ENCODE peak calls at places on chromosomes 13 and 19, in ten cellular contexts. K, D, R, E, J, I, A, U, V and O are unnamed samples.

GRCh38 chr13:34064456-34065205 is 246.7 kb downstream of the RFC3 start:
- DNase-seq in K (no peak), D (no peak), R (no peak), E (peak; percentile 38), J (no peak), I (no peak), A (no peak), U (no peak), V (no peak), O (no peak)

GRCh38 chr13:33483471-33483870 is 197.9 kb upstream of the STARD13 start:
- DNase-seq in K (peak; percentile 90), D (no peak), R (no peak), E (peak; percentile 63), J (no peak), I (no peak), A (no peak), U (no peak), V (no peak), O (no peak)

GRCh38 chr13:21006141-21007005 is 55.0 kb downstream of the LATS2 start:
- DNase-seq in K (no peak), D (no peak), R (no peak), E (no peak), J (no peak), I (no peak), A (no peak), U (no peak), V (no peak), O (no peak)

GRCh38 chr19:18202759-18203407 is 959 bp downstream of the RAB3A start:
- DNase-seq in K (no peak), D (no peak), R (peak; percentile 46), E (no peak), J (peak; percentile 64), I (no peak), A (no peak), U (peak; percentile 45), V (no peak), O (no peak)

GRCh38 chr13:109727251-109727650 is 59.1 kb downstream of the IRS2 start:
- DNase-seq in K (no peak), D (no peak), R (peak; percentile 49), E (no peak), J (no peak), I (no peak), A (no peak), U (no peak), V (no peak), O (no peak)

GRCh38 chr13:58165617-58166016 is 534.1 kb downstream of the PCDH17 start:
- DNase-seq in K (no peak), D (no peak), R (no peak), E (peak; percentile 3), J (no peak), I (no peak), A (no peak), U (no peak), V (no peak), O (no peak)

GRCh38 chr19:45087531-45087930 is 5.4 kb upstream of the PPP1R37 start:
- DNase-seq in K (no peak), D (no peak), R (no peak), E (no peak), J (no peak), I (no peak), A (no peak), U (peak; percentile 77), V (no peak), O (no peak)

GRCh38 chr19:56351208-56351607 is 36.6 kb upstream of the ZSCAN5A start:
- DNase-seq in K (no peak), D (no peak), R (no peak), E (no peak), J (no peak), I (no peak), A (no peak), U (no peak), V (no peak), O (no peak)

DNA sequence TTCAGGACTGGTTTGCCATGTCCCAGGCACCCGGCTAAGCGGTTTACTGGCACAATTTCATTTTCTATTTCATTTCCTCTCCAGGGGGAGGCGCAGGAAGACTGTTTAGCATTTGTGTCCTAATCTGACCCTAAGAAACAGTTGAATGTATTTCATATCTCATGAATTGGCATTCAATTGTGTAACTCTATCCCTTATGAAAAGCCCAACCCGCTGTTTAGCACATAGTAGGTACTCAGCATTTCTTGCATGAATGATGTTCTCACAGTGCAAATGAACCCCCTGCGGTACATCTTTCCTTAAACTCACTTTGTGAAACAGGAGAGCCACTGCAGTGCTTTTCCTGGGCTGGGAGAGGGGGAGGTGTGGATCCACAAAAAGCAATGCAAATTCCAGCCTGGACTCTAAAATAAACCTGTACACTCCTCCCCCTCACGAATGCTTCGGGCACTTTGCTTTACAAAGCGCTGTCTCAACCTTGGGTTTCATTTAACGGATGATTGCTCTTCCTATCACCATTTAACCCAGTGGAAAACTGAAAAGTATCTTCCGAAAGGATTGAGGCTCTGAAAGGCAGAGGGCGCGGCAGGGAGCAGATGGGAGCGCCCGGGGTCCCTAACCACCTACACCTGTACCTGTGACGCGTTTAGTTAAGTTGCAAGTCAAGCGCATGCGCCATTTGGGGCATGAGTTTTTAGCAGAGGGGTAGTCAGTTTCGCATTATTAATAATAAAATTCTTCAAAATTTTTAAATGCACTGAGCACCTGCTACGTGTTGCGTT is 1.2 kb upstream of the EEF2 start:
- DNase-seq in K (peak; percentile 85), D (peak; percentile 77), R (no peak), E (peak; percentile 68), J (no peak), I (peak; percentile 53), A (no peak), U (peak; percentile 75), V (no peak), O (no peak)
- TF ChIP-seq CTCF in K (peak; percentile 65), D (peak; percentile 56), R (peak; percentile 70), E (peak; percentile 60), J (peak; percentile 81), I (peak; percentile 60), A (peak; percentile 60), U (peak; percentile 75), V (peak; percentile 52), O (peak; percentile 63)

GRCh38 chr19:32651729-32652140 is 23.2 kb downstream of the ANKRD27 start:
- DNase-seq in K (no peak), D (peak; percentile 42), R (no peak), E (peak; percentile 23), J (no peak), I (no peak), A (peak; percentile 16), U (no peak), V (no peak), O (peak; percentile 32)
- TF ChIP-seq CTCF in K (no peak), D (peak; percentile 22), R (no peak), E (peak; percentile 13), J (no peak), I (no peak), A (peak; percentile 43), U (no peak), V (no peak), O (peak; percentile 37)

DNA sequence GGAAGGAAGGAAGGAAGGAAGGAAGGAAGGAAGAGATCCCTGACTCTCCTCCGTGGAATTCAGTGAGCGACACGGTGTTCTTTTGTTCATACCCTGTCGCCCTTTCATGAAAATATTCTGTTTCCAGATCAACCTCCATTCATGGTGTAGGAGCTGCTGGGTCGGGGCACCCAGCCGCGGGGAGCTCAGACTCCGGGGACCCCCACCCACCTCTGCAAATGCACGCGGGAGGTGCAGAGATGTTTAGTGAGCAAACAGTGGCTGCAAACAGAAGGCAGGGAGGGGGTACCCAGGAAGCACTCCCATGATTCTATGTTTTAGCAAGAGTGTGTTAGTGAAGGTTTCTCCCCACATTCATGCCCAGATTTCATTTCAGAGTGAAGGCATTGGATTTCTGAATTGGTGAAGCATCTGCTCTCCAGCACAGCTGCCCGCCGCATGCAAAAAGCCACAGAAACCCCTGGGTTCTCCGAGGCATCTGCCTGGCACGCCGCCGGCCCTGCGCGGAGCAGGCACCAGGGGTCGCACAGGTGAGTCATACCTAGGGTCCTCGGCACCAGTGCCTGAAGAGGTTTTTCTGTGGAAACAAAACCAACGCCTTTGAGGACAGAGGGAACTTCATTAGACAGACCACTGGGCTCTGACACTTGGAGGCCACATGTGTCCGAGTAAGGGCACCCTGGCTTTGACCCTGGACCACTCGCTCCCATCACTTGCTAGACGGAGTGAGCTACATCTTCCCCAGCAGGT is 80.6 kb downstream of the ZNF557 start:
- DNase-seq in K (no peak), D (no peak), R (no peak), E (no peak), J (no peak), I (no peak), A (no peak), U (no peak), V (no peak), O (no peak)
- TF ChIP-seq CTCF in K (no peak), D (no peak), R (no peak), E (no peak), J (no peak), I (no peak), A (no peak), U (no peak), V (no peak), O (no peak)

GRCh38 chr19:3060852-3061182 is 1.5 kb downstream of the TLE5 start:
- DNase-seq in K (no peak), D (no peak), R (no peak), E (no peak), J (no peak), I (no peak), A (no peak), U (no peak), V (no peak), O (no peak)

GRCh38 chr19:3059653-3060052 is 2.6 kb downstream of the TLE5 start:
- DNase-seq in K (no peak), D (no peak), R (no peak), E (no peak), J (no peak), I (no peak), A (no peak), U (no peak), V (no peak), O (no peak)

GRCh38 chr19:3064011-3064330 is 1.7 kb upstream of the TLE5 start:
- DNase-seq in K (no peak), D (no peak), R (no peak), E (no peak), J (no peak), I (no peak), A (no peak), U (no peak), V (no peak), O (no peak)

GRCh38 chr19:3062165-3063105 is at the start of gene TLE5:
- DNase-seq in K (peak; percentile 56), D (no peak), R (peak; percentile 76), E (no peak), J (peak; percentile 81), I (peak; percentile 49), A (no peak), U (peak; percentile 65), V (no peak), O (no peak)

DNA sequence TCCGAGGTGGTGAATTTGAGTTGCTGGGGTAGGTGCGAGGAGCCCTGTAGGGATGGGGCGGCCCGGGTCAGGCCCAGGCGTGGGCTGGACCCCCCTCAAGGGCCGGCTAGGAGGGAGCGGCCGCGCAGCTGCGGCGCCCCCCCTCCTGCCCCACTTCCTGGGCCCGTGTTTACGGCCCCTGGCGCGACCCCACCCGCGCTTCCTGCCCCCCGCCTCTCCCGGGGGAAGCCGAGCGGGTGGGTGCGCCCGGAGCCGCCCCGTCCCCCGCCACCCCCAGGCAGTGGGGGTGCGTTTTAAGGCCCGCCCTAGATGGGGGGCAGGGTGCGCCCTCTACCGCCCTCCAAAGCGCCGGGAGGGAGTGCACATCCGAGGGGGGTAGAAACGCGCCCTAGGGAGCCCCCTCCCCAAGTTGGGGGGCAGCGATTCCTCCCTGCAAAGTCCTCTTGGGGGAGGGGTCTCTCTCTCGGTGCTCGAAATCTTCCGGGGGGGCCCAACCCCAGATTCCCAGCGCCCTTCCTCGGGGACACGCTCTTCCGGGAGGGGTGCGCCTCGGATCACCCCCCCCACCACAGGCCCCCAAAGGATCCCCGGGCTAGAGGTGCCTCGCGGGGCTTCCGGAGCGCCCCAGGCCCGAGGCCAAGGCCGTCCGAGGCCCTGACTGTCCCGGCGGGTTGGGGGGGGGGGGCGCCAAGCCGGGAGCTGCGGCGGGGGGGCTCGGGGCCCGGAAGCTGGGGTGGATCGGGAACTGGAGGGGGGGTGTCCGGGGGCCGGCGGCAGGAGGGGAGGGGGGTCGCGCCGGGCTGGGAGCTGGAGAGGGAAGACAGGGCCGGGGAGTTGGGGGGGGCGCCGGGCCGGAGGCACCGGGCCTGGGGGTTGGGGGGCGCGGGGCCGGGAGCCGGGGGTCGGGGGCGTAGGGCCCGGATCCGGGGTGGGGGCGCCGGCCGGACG is 807 bp downstream of the TLE5 start:
- DNase-seq in K (no peak), D (no peak), R (peak; percentile 64), E (peak; percentile 42), J (peak; percentile 70), I (no peak), A (no peak), U (peak; percentile 69), V (no peak), O (no peak)
- TF ChIP-seq CTCF in K (no peak), D (peak; percentile 8), R (peak; percentile 33), E (peak; percentile 25), J (no peak), I (no peak), A (peak; percentile 41), U (no peak), V (no peak), O (peak; percentile 31)